ENCODE peak calls at places on chromosomes 6 and 20, in five cellular contexts. One of them, this sample, is unnamed. For H3K9me3, the result is how much of the 10 kb centered on the place peaks cover.

GRCh38 chr6:42150254-42150653 is 7.8 kb upstream of the C6orf132 start:
- DNase-seq in breast epithelium: no peak
- DNase-seq in CD8-positive, alpha-beta memory T cell: no peak
- DNase-seq in HepG2: no peak
- DNase-seq in mucosa of descending colon: no peak
- DNase-seq in this sample: no peak

GRCh38 chr6:75144396-75144795 is 61.5 kb downstream of the COL12A1 start:
- DNase-seq in breast epithelium: no peak
- DNase-seq in HepG2: no peak
- DNase-seq in mucosa of descending colon: no peak
- DNase-seq in CD8-positive, alpha-beta memory T cell: no peak
- DNase-seq in this sample: no peak

GRCh38 chr20:59453634-59454241 is 150.6 kb upstream of the PHACTR3 start:
- DNase-seq in CD8-positive, alpha-beta memory T cell: no peak
- DNase-seq in breast epithelium: no peak
- DNase-seq in HepG2: no peak
- DNase-seq in mucosa of descending colon: no peak
- DNase-seq in this sample: no peak

GRCh38 chr6:161434921-161435411 is 161.1 kb upstream of the AGPAT4 start:
- DNase-seq in HepG2: no peak
- DNase-seq in breast epithelium: no peak
- DNase-seq in CD8-positive, alpha-beta memory T cell: no peak
- DNase-seq in mucosa of descending colon: no peak
- DNase-seq in this sample: peak

GRCh38 chr20:33871362-33871761 is 60.2 kb downstream of the CHMP4B start:
- DNase-seq in CD8-positive, alpha-beta memory T cell: no peak
- DNase-seq in breast epithelium: no peak
- DNase-seq in HepG2: no peak
- DNase-seq in mucosa of descending colon: no peak
- DNase-seq in this sample: no peak

GRCh38 chr20:45254867-45255266 is 503 bp upstream of the SLPI start:
- DNase-seq in CD8-positive, alpha-beta memory T cell: no peak
- DNase-seq in HepG2: peak
- DNase-seq in breast epithelium: no peak
- DNase-seq in mucosa of descending colon: no peak
- DNase-seq in this sample: no peak

GRCh38 chr20:55488593-55488992 is 516.7 kb downstream of the CBLN4 start:
- DNase-seq in CD8-positive, alpha-beta memory T cell: no peak
- DNase-seq in mucosa of descending colon: no peak
- DNase-seq in HepG2: no peak
- DNase-seq in breast epithelium: no peak
- DNase-seq in this sample: no peak

GRCh38 chr6:43729537-43729936 is 40.5 kb upstream of the VEGFA start:
- DNase-seq in CD8-positive, alpha-beta memory T cell: no peak
- DNase-seq in HepG2: no peak
- DNase-seq in mucosa of descending colon: peak
- DNase-seq in breast epithelium: no peak
- DNase-seq in this sample: no peak

GRCh38 chr20:40471261-40471629 is 217.8 kb downstream of the MAFB start:
- DNase-seq in mucosa of descending colon: no peak
- DNase-seq in breast epithelium: no peak
- DNase-seq in HepG2: no peak
- DNase-seq in CD8-positive, alpha-beta memory T cell: no peak
- DNase-seq in this sample: no peak

GRCh38 chr6:35048631-35049083 is 92.5 kb downstream of the TCP11 start:
- DNase-seq in breast epithelium: no peak
- DNase-seq in HepG2: no peak
- DNase-seq in mucosa of descending colon: peak
- DNase-seq in CD8-positive, alpha-beta memory T cell: peak
- DNase-seq in this sample: no peak

GRCh38 chr6:28537509-28538140 is 11.9 kb downstream of the GPX5 start:
- DNase-seq in mucosa of descending colon: no peak
- DNase-seq in HepG2: no peak
- DNase-seq in CD8-positive, alpha-beta memory T cell: peak
- DNase-seq in breast epithelium: no peak
- DNase-seq in this sample: no peak

GRCh38 chr6:13494137-13494536 is 6.7 kb upstream of the GFOD1 start:
- DNase-seq in mucosa of descending colon: no peak
- DNase-seq in CD8-positive, alpha-beta memory T cell: no peak
- DNase-seq in breast epithelium: no peak
- DNase-seq in HepG2: no peak
- DNase-seq in this sample: no peak

GRCh38 chr6:49866485-49866943 is at the start of gene CRISP1:
- DNase-seq in HepG2: no peak
- DNase-seq in breast epithelium: no peak
- DNase-seq in mucosa of descending colon: no peak
- DNase-seq in CD8-positive, alpha-beta memory T cell: no peak
- DNase-seq in this sample: no peak

GRCh38 chr6:88815491-88815890 is 147.9 kb downstream of the RNGTT start:
- DNase-seq in HepG2: no peak
- DNase-seq in mucosa of descending colon: no peak
- DNase-seq in breast epithelium: no peak
- DNase-seq in CD8-positive, alpha-beta memory T cell: no peak
- DNase-seq in this sample: no peak

GRCh38 chr6:73519943-73520687 is 717 bp downstream of the EEF1A1 start:
- DNase-seq in HepG2: peak
- DNase-seq in breast epithelium: peak
- DNase-seq in mucosa of descending colon: peak
- DNase-seq in CD8-positive, alpha-beta memory T cell: peak
- DNase-seq in this sample: peak

GRCh38 chr6:159999240-159999671 is 30.4 kb downstream of the IGF2R start:
- DNase-seq in breast epithelium: no peak
- DNase-seq in CD8-positive, alpha-beta memory T cell: no peak
- DNase-seq in mucosa of descending colon: no peak
- DNase-seq in HepG2: peak
- DNase-seq in this sample: no peak
- H3K9me3 ChIP-seq in breast epithelium: under half
- H3K9me3 ChIP-seq in CD8-positive, alpha-beta memory T cell: under half
- H3K9me3 ChIP-seq in mucosa of descending colon: under half
- H3K9me3 ChIP-seq in HepG2: under half
- H3K9me3 ChIP-seq in this sample: under half

GRCh38 chr6:117761610-117762009 is 86.3 kb downstream of the NUS1 start:
- DNase-seq in CD8-positive, alpha-beta memory T cell: no peak
- DNase-seq in HepG2: no peak
- DNase-seq in mucosa of descending colon: no peak
- DNase-seq in breast epithelium: no peak
- DNase-seq in this sample: no peak
- H3K9me3 ChIP-seq in CD8-positive, alpha-beta memory T cell: under half
- H3K9me3 ChIP-seq in HepG2: under half
- H3K9me3 ChIP-seq in mucosa of descending colon: under half
- H3K9me3 ChIP-seq in breast epithelium: half or more
- H3K9me3 ChIP-seq in this sample: under half

DNA sequence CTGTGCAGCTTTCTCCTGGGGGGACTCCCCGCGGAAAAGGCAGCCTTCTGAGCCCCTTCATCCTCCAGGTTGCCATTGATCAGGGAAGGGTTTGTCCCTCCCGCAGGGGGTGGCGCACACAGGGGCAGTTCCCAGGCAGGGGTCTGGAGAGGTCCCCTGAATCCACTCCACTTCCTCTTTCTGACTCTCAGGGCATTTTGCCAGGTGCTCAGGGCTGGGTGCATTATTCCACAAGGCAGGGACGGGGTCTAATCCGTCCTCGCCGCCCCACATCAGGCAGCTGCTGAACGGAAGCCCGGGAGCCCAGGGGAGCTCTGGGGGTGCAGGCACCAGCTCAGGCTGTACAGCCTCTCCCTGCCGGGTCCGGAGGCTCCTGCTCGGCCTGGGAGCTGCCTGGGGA is 180.9 kb downstream of the TTLL2 start:
- DNase-seq in HepG2: no peak
- DNase-seq in mucosa of descending colon: no peak
- DNase-seq in CD8-positive, alpha-beta memory T cell: no peak
- DNase-seq in breast epithelium: no peak
- DNase-seq in this sample: no peak
- H3K9me3 ChIP-seq in HepG2: under half
- H3K9me3 ChIP-seq in mucosa of descending colon: under half
- H3K9me3 ChIP-seq in CD8-positive, alpha-beta memory T cell: under half
- H3K9me3 ChIP-seq in breast epithelium: under half
- H3K9me3 ChIP-seq in this sample: under half

DNA sequence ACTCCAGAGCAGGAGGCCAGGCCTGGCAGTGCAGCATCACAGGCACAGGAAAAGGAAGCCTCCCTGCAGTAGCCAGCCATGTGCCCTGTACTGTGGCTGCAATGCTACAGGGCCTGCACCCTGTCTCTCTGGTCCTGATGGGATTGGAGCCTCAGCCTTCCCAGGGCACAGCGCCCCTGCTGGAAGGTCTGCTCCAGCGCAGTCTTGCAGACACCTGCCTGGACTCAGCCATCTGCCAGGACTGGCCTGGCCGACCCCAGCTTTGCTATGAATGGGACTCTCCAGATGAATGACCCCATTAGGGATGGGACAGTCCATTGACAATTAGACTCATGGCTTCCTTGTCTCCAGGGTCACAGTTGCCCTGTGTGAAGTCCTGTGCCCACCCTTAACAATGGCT is 251.6 kb downstream of the ERMARD start:
- DNase-seq in HepG2: no peak
- DNase-seq in CD8-positive, alpha-beta memory T cell: no peak
- DNase-seq in mucosa of descending colon: peak
- DNase-seq in breast epithelium: no peak
- DNase-seq in this sample: no peak
- H3K9me3 ChIP-seq in HepG2: half or more
- H3K9me3 ChIP-seq in CD8-positive, alpha-beta memory T cell: under half
- H3K9me3 ChIP-seq in mucosa of descending colon: under half
- H3K9me3 ChIP-seq in breast epithelium: under half
- H3K9me3 ChIP-seq in this sample: under half

DNA sequence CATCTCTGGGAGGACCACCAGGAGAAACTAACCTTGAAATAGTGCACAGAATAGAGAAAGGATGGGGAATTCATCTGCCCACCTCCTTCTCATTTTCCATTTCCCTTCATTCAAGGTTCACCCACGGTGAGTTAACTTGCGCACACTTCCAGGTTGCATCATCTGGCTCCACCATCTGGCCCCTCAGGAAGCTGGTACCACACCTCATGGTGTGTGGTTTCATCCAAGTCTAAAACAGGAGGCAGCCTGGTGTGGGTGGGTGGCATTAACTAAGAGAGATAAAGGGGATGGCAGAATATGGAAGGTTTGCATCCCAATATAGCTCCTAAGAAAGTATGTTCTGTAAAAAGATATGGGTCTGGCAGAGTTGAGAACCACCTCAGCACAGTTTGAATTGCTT is 3.8 kb downstream of the ZNF334 start:
- DNase-seq in HepG2: no peak
- DNase-seq in CD8-positive, alpha-beta memory T cell: no peak
- DNase-seq in mucosa of descending colon: no peak
- DNase-seq in breast epithelium: no peak
- DNase-seq in this sample: no peak
- H3K9me3 ChIP-seq in HepG2: under half
- H3K9me3 ChIP-seq in CD8-positive, alpha-beta memory T cell: under half
- H3K9me3 ChIP-seq in mucosa of descending colon: under half
- H3K9me3 ChIP-seq in breast epithelium: under half
- H3K9me3 ChIP-seq in this sample: under half

GRCh38 chr6:169429001-169429400 is 175.4 kb upstream of the THBS2 start:
- DNase-seq in HepG2: no peak
- DNase-seq in mucosa of descending colon: no peak
- DNase-seq in CD8-positive, alpha-beta memory T cell: no peak
- DNase-seq in breast epithelium: no peak
- DNase-seq in this sample: no peak

GRCh38 chr6:169428532-169428931 is 174.9 kb upstream of the THBS2 start:
- DNase-seq in HepG2: no peak
- DNase-seq in CD8-positive, alpha-beta memory T cell: no peak
- DNase-seq in breast epithelium: no peak
- DNase-seq in mucosa of descending colon: no peak
- DNase-seq in this sample: no peak

GRCh38 chr6:169425628-169426370 is 172.2 kb upstream of the THBS2 start:
- DNase-seq in CD8-positive, alpha-beta memory T cell: no peak
- DNase-seq in breast epithelium: no peak
- DNase-seq in mucosa of descending colon: no peak
- DNase-seq in HepG2: no peak
- DNase-seq in this sample: no peak

GRCh38 chr6:169426611-169427010 is 173.0 kb upstream of the THBS2 start:
- DNase-seq in mucosa of descending colon: no peak
- DNase-seq in CD8-positive, alpha-beta memory T cell: no peak
- DNase-seq in HepG2: no peak
- DNase-seq in breast epithelium: no peak
- DNase-seq in this sample: no peak

GRCh38 chr6:169427856-169428255 is 174.2 kb upstream of the THBS2 start:
- DNase-seq in CD8-positive, alpha-beta memory T cell: no peak
- DNase-seq in HepG2: no peak
- DNase-seq in breast epithelium: no peak
- DNase-seq in mucosa of descending colon: no peak
- DNase-seq in this sample: no peak
- H3K9me3 ChIP-seq in CD8-positive, alpha-beta memory T cell: under half
- H3K9me3 ChIP-seq in HepG2: under half
- H3K9me3 ChIP-seq in breast epithelium: under half
- H3K9me3 ChIP-seq in mucosa of descending colon: under half
- H3K9me3 ChIP-seq in this sample: under half

DNA sequence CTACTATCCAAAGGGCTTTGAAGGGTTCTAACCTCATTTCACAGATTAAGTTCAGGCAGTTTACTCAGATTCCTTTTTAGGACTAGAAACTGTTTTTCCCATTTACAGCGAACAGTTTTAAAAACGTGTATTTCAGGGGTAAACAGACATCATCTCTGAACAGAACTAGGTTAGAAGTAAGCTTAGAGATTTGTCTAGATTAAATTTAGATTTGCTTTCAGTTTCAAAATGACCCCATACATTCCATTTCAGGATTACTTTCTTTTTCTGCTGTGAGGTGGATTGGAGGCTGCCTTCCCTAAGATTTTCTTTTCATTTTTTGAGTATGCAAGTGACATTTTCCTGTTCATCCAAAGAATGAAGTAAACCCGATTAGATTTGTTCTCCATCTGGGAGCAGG is 747.3 kb downstream of the KHDRBS2 start:
- DNase-seq in HepG2: no peak
- DNase-seq in breast epithelium: no peak
- DNase-seq in mucosa of descending colon: no peak
- DNase-seq in CD8-positive, alpha-beta memory T cell: no peak
- DNase-seq in this sample: no peak
- H3K9me3 ChIP-seq in HepG2: half or more
- H3K9me3 ChIP-seq in breast epithelium: under half
- H3K9me3 ChIP-seq in mucosa of descending colon: under half
- H3K9me3 ChIP-seq in CD8-positive, alpha-beta memory T cell: under half
- H3K9me3 ChIP-seq in this sample: under half